ENCODE peak calls at places on chromosome 16, in eight cellular contexts. S is lower lobe of right lung, R is AG04449, T is heart right ventricle, M is A549, G is A673, C is GM12865, I is GM12864. U is an unnamed sample.
A peak's percentile ranks its signal among the peaks of the same experiment; 100 is the strongest.

GRCh38 chr16:88681709-88682451 is 4.4 kb downstream of the SNAI3 start:
- DNase-seq in S (peak; percentile 88), R (no peak), T (peak; percentile 26), M (no peak), G (no peak), C (peak; percentile 97), I (peak; percentile 94), U (no peak)

GRCh38 chr16:17452931-17453330 is 17.8 kb downstream of the XYLT1 start:
- DNase-seq in S (no peak), R (no peak), T (no peak), M (no peak), G (no peak), C (no peak), I (no peak), U (no peak)

GRCh38 chr16:77437859-77438258 is 3.0 kb upstream of the ADAMTS18 start:
- DNase-seq in S (no peak), R (no peak), T (no peak), M (no peak), G (peak; percentile 3), C (no peak), I (no peak), U (no peak)

GRCh38 chr16:75070055-75070841 is 46.3 kb downstream of the LDHD start:
- DNase-seq in S (no peak), R (no peak), T (peak; percentile 69), M (no peak), G (no peak), C (no peak), I (no peak), U (no peak)

GRCh38 chr16:11452746-11453344 is 107.6 kb downstream of the RMI2 start:
- DNase-seq in S (no peak), R (no peak), T (no peak), M (no peak), G (no peak), C (no peak), I (no peak), U (no peak)

GRCh38 chr16:48620445-48620844 is 10.5 kb upstream of the N4BP1 start:
- DNase-seq in S (no peak), R (no peak), T (no peak), M (no peak), G (no peak), C (no peak), I (no peak), U (no peak)

GRCh38 chr16:87295259-87295658 is 21.9 kb downstream of the C16orf95 start:
- DNase-seq in S (no peak), R (no peak), T (no peak), M (no peak), G (peak; percentile 38), C (peak; percentile 49), I (no peak), U (no peak)

GRCh38 chr16:23597003-23597756 is 1.1 kb upstream of the NDUFAB1 start:
- DNase-seq in S (no peak), R (no peak), T (no peak), M (peak; percentile 23), G (peak; percentile 70), C (peak; percentile 69), I (peak; percentile 48), U (no peak)

GRCh38 chr16:68417711-68418301 is 30.5 kb downstream of the SMPD3 start:
- DNase-seq in S (peak; percentile 78), R (no peak), T (peak; percentile 23), M (no peak), G (peak; percentile 23), C (peak; percentile 87), I (peak; percentile 63), U (peak; percentile 71)

GRCh38 chr16:28167221-28167620 is 44.5 kb downstream of the XPO6 start:
- DNase-seq in S (no peak), R (no peak), T (no peak), M (no peak), G (no peak), C (no peak), I (no peak), U (no peak)

GRCh38 chr16:88540346-88540977 is 29.7 kb upstream of the ZC3H18 start:
- DNase-seq in S (no peak), R (no peak), T (no peak), M (no peak), G (no peak), C (no peak), I (no peak), U (no peak)

GRCh38 chr16:31363721-31364120 is 8.7 kb downstream of the ITGAX start:
- DNase-seq in S (no peak), R (no peak), T (no peak), M (no peak), G (no peak), C (no peak), I (no peak), U (no peak)

GRCh38 chr16:57263585-57264351 is 18.7 kb downstream of the ARL2BP start:
- DNase-seq in S (peak; percentile 34), R (no peak), T (no peak), M (no peak), G (no peak), C (no peak), I (no peak), U (no peak)

GRCh38 chr16:67666032-67666537 is 465 bp downstream of the ENKD1 start:
- DNase-seq in S (peak; percentile 71), R (no peak), T (peak; percentile 59), M (no peak), G (no peak), C (no peak), I (no peak), U (no peak)

GRCh38 chr16:16022683-16023064 is 73.3 kb downstream of the ABCC1 start:
- DNase-seq in S (no peak), R (no peak), T (no peak), M (no peak), G (no peak), C (no peak), I (no peak), U (no peak)

GRCh38 chr16:16028311-16028999 is 79.0 kb downstream of the ABCC1 start:
- DNase-seq in S (no peak), R (no peak), T (no peak), M (no peak), G (no peak), C (no peak), I (no peak), U (no peak)

GRCh38 chr16:16021988-16022682 is 72.7 kb downstream of the ABCC1 start:
- DNase-seq in S (peak; percentile 91), R (no peak), T (peak; percentile 94), M (peak; percentile 98), G (peak; percentile 70), C (no peak), I (no peak), U (peak; percentile 89)

GRCh38 chr16:16027728-16028310 is 78.4 kb downstream of the ABCC1 start:
- DNase-seq in S (no peak), R (no peak), T (no peak), M (no peak), G (no peak), C (no peak), I (no peak), U (no peak)

GRCh38 chr16:16025214-16025968 is 76.0 kb downstream of the ABCC1 start:
- DNase-seq in S (no peak), R (peak; percentile 79), T (no peak), M (peak; percentile 38), G (no peak), C (peak; percentile 86), I (peak; percentile 42), U (no peak)
- TF ChIP-seq CTCF in S (no peak), R (no peak), T (no peak), M (no peak), G (no peak), C (no peak), I (no peak), U (no peak)

GRCh38 chr16:83345846-83346245 is 461.9 kb upstream of the HSBP1 start:
- DNase-seq in S (no peak), R (no peak), T (no peak), M (no peak), G (no peak), C (no peak), I (no peak), U (no peak)
- TF ChIP-seq CTCF in S (no peak), R (no peak), T (no peak), M (no peak), G (no peak), C (no peak), I (no peak), U (no peak)

GRCh38 chr16:24839347-24839972 is 6.3 kb upstream of the SLC5A11 start:
- DNase-seq in S (no peak), R (no peak), T (no peak), M (no peak), G (no peak), C (no peak), I (no peak), U (no peak)
- TF ChIP-seq CTCF in S (no peak), R (no peak), T (no peak), M (no peak), G (no peak), C (no peak), I (no peak), U (no peak)

GRCh38 chr16:9225527-9226316 is 134.3 kb downstream of the HAPSTR1 start:
- DNase-seq in S (no peak), R (no peak), T (no peak), M (no peak), G (peak; percentile 63), C (peak; percentile 28), I (no peak), U (no peak)
- TF ChIP-seq CTCF in S (peak; percentile 16), R (peak; percentile 18), T (peak; percentile 29), M (peak; percentile 11), G (peak; percentile 69), C (peak; percentile 48), I (peak; percentile 67), U (peak; percentile 11)

DNA sequence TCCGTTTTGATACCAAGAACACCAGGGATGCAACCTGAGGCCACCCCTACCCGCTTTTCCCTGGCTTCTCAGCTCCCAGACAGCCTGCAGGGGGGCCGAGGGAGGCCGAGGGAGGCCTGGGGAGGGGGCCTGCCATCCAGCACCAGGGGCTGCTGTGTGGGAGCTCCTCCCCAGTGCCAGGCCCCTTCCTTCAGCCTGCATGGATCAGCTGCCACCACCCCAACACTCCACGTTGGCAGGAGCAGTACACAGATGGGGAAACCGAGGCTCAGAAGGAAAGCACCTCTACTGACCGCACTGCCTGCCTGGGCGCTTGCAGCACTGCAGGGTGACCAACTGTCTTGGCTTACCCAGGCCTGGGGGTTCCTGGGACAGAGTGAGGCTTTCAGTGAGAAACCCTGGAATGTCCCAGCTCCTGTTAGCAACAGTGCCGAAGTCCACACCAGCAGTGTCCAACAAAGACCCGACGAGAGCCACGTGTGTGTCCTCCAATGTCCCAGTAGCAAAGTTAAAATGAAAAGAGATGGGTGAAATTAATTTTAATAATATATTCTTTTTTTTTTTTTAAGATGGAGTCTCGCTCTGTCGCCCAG is 5.3 kb upstream of the OSGIN1 start:
- DNase-seq in S (no peak), R (no peak), T (no peak), M (no peak), G (no peak), C (no peak), I (no peak), U (no peak)
- TF ChIP-seq CTCF in S (no peak), R (no peak), T (no peak), M (no peak), G (no peak), C (no peak), I (no peak), U (no peak)